ENCODE peak calls at places on chromosomes 16 and 17, in four cellular contexts. One of them, this sample, is unnamed.
A peak's percentile ranks its signal among the peaks of the same experiment; 100 is the strongest.

GRCh38 chr16:9077001-9077809 is 14.2 kb upstream of the HAPSTR1 start:
- DNase-seq in T-helper 9 cell: no peak
- DNase-seq in mucosa of gallbladder: no peak
- DNase-seq in progenitor cell of endocrine pancreas: no peak
- DNase-seq in this sample: no peak

GRCh38 chr16:75695708-75696107 is 5.6 kb downstream of the DUXB start:
- DNase-seq in T-helper 9 cell: no peak
- DNase-seq in progenitor cell of endocrine pancreas: no peak
- DNase-seq in mucosa of gallbladder: no peak
- DNase-seq in this sample: no peak

GRCh38 chr16:9197957-9198661 is 106.7 kb downstream of the HAPSTR1 start:
- DNase-seq in mucosa of gallbladder: no peak
- DNase-seq in progenitor cell of endocrine pancreas: no peak
- DNase-seq in T-helper 9 cell: no peak
- DNase-seq in this sample: no peak

GRCh38 chr16:77273815-77274214 is 74.6 kb downstream of the SYCE1L start:
- DNase-seq in mucosa of gallbladder: no peak
- DNase-seq in progenitor cell of endocrine pancreas: no peak
- DNase-seq in T-helper 9 cell: no peak
- DNase-seq in this sample: no peak

GRCh38 chr17:48626470-48627241 is 498 bp upstream of the HOXB9 start:
- DNase-seq in mucosa of gallbladder: no peak
- DNase-seq in progenitor cell of endocrine pancreas: no peak
- DNase-seq in T-helper 9 cell: peak; percentile 33
- DNase-seq in this sample: no peak

GRCh38 chr17:66614469-66614868 is 220.4 kb upstream of the CACNG5 start:
- DNase-seq in T-helper 9 cell: no peak
- DNase-seq in progenitor cell of endocrine pancreas: no peak
- DNase-seq in mucosa of gallbladder: no peak
- DNase-seq in this sample: no peak

GRCh38 chr17:42438600-42439567 is 15.8 kb upstream of the CAVIN1 start:
- DNase-seq in mucosa of gallbladder: no peak
- DNase-seq in progenitor cell of endocrine pancreas: no peak
- DNase-seq in T-helper 9 cell: no peak
- DNase-seq in this sample: peak; percentile 32

GRCh38 chr17:49148171-49148570 is 15.6 kb downstream of the B4GALNT2 start:
- DNase-seq in T-helper 9 cell: no peak
- DNase-seq in progenitor cell of endocrine pancreas: no peak
- DNase-seq in mucosa of gallbladder: no peak
- DNase-seq in this sample: no peak

GRCh38 chr17:79706931-79707382 is 23.8 kb upstream of the ENPP7 start:
- DNase-seq in progenitor cell of endocrine pancreas: no peak
- DNase-seq in mucosa of gallbladder: no peak
- DNase-seq in T-helper 9 cell: no peak
- DNase-seq in this sample: no peak

GRCh38 chr16:87945351-87946042 is 5.7 kb upstream of the BANP start:
- DNase-seq in mucosa of gallbladder: peak; percentile 84
- DNase-seq in progenitor cell of endocrine pancreas: peak; percentile 90
- DNase-seq in T-helper 9 cell: no peak
- DNase-seq in this sample: no peak

GRCh38 chr16:48383877-48384304 is 1.3 kb downstream of the SIAH1 start:
- DNase-seq in mucosa of gallbladder: no peak
- DNase-seq in T-helper 9 cell: no peak
- DNase-seq in progenitor cell of endocrine pancreas: no peak
- DNase-seq in this sample: no peak